ENCODE peak calls at places on chromosomes 2 and 18, in four cellular contexts. One of them, this sample, is unnamed.

GRCh38 chr2:205438241-205438640 is 244.1 kb upstream of the NRP2 start:
- DNase-seq in testis: no peak
- DNase-seq in fibroblast of the aortic adventitia: no peak
- DNase-seq in stomach: no peak
- DNase-seq in this sample: no peak

GRCh38 chr2:43312751-43313641 is 86.6 kb upstream of the ZFP36L2 start:
- DNase-seq in fibroblast of the aortic adventitia: peak
- DNase-seq in stomach: no peak
- DNase-seq in testis: no peak
- DNase-seq in this sample: peak

GRCh38 chr2:146597291-146597690 is 1247.5 kb upstream of the ACVR2A start:
- DNase-seq in fibroblast of the aortic adventitia: no peak
- DNase-seq in stomach: no peak
- DNase-seq in testis: no peak
- DNase-seq in this sample: no peak

GRCh38 chr2:146305164-146305563 is 1539.7 kb upstream of the ACVR2A start:
- DNase-seq in fibroblast of the aortic adventitia: no peak
- DNase-seq in testis: no peak
- DNase-seq in stomach: no peak
- DNase-seq in this sample: no peak

GRCh38 chr2:63856302-63856600 is 14.6 kb downstream of the UGP2 start:
- DNase-seq in fibroblast of the aortic adventitia: no peak
- DNase-seq in stomach: no peak
- DNase-seq in testis: no peak
- DNase-seq in this sample: no peak

GRCh38 chr2:166106431-166107015 is 21.3 kb downstream of the SCN1A start:
- DNase-seq in stomach: no peak
- DNase-seq in fibroblast of the aortic adventitia: peak
- DNase-seq in testis: no peak
- DNase-seq in this sample: no peak

GRCh38 chr18:48930926-48931325 is 19.8 kb downstream of the SMAD7 start:
- DNase-seq in fibroblast of the aortic adventitia: no peak
- DNase-seq in testis: no peak
- DNase-seq in stomach: no peak
- DNase-seq in this sample: no peak

GRCh38 chr2:10375570-10376266 is 72.4 kb downstream of the ODC1 start:
- DNase-seq in testis: no peak
- DNase-seq in stomach: no peak
- DNase-seq in fibroblast of the aortic adventitia: no peak
- DNase-seq in this sample: no peak

GRCh38 chr2:183037660-183038340 is 457 bp downstream of the NCKAP1 start:
- DNase-seq in testis: peak
- DNase-seq in stomach: no peak
- DNase-seq in fibroblast of the aortic adventitia: no peak
- DNase-seq in this sample: peak

GRCh38 chr2:128008089-128008672 is 19.7 kb downstream of the SAP130 start:
- DNase-seq in fibroblast of the aortic adventitia: no peak
- DNase-seq in testis: no peak
- DNase-seq in stomach: no peak
- DNase-seq in this sample: no peak

GRCh38 chr2:74502720-74503505 is 3.5 kb upstream of the LBX2 start:
- DNase-seq in testis: peak
- DNase-seq in fibroblast of the aortic adventitia: peak
- DNase-seq in stomach: peak
- DNase-seq in this sample: peak

GRCh38 chr2:222100704-222101103 is 198.1 kb downstream of the PAX3 start:
- DNase-seq in stomach: no peak
- DNase-seq in testis: no peak
- DNase-seq in fibroblast of the aortic adventitia: no peak
- DNase-seq in this sample: no peak

GRCh38 chr18:42348722-42349121 is 393.7 kb downstream of the PIK3C3 start:
- DNase-seq in testis: no peak
- DNase-seq in fibroblast of the aortic adventitia: no peak
- DNase-seq in stomach: no peak
- DNase-seq in this sample: no peak

GRCh38 chr2:177622516-177622915 is 229.9 kb downstream of the AGPS start:
- DNase-seq in fibroblast of the aortic adventitia: peak
- DNase-seq in stomach: no peak
- DNase-seq in testis: peak
- DNase-seq in this sample: peak

GRCh38 chr2:160368988-160369935 is 124.3 kb downstream of the RBMS1 start:
- DNase-seq in testis: no peak
- DNase-seq in fibroblast of the aortic adventitia: peak
- DNase-seq in stomach: no peak
- DNase-seq in this sample: peak

GRCh38 chr2:55490554-55490953 is 29.0 kb upstream of the CFAP36 start:
- DNase-seq in testis: peak
- DNase-seq in stomach: peak
- DNase-seq in fibroblast of the aortic adventitia: peak
- DNase-seq in this sample: peak

GRCh38 chr2:121771976-121772742 is 16.7 kb downstream of the TSN start:
- DNase-seq in testis: no peak
- DNase-seq in fibroblast of the aortic adventitia: no peak
- DNase-seq in stomach: no peak
- DNase-seq in this sample: no peak

GRCh38 chr2:164903944-164904343 is 51.4 kb downstream of the SLC38A11 start:
- DNase-seq in stomach: peak
- DNase-seq in fibroblast of the aortic adventitia: peak
- DNase-seq in testis: no peak
- DNase-seq in this sample: peak

GRCh38 chr2:27071990-27072830 is 756 bp upstream of the OST4 start:
- DNase-seq in stomach: peak
- DNase-seq in testis: peak
- DNase-seq in fibroblast of the aortic adventitia: peak
- DNase-seq in this sample: peak

GRCh38 chr2:27069436-27069835 is 2.0 kb downstream of the OST4 start:
- DNase-seq in fibroblast of the aortic adventitia: no peak
- DNase-seq in stomach: no peak
- DNase-seq in testis: no peak
- DNase-seq in this sample: no peak

GRCh38 chr2:27070653-27071276 is 689 bp downstream of the OST4 start:
- DNase-seq in stomach: no peak
- DNase-seq in fibroblast of the aortic adventitia: no peak
- DNase-seq in testis: no peak
- DNase-seq in this sample: no peak

GRCh38 chr2:27071277-27071989 is at the start of gene OST4:
- DNase-seq in stomach: peak
- DNase-seq in fibroblast of the aortic adventitia: peak
- DNase-seq in testis: peak
- DNase-seq in this sample: peak

DNA sequence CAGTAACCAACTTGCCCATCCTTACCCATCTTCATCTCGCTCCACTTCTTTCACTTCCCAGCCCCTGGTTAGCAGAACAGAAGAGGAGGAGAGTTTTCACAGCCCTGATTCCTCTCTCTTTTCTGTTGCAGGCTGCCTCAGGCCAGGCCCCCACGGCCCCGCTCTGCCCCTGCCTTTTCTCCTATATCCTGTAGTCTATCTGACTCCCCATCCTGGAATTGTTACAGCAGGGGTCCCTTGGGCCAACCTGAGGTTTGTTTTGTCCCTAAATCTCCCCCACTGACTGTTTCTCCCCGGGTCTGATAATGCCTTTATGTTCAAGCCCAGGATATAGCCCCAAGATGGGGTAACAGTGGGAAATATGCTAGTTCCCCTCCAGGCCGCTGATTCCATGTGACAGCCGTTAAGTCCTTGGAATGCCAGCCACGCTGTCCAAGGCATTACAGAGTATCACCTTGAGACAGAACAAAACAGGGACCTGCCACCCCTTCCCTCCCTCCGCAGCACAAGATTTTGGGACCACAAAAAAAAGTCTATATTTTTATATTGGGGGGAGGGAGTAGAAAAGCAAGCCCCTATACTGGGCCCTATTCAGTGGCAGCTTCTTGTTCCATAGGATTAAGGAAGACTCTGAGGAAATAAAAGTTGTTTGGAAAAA is 1.4 kb downstream of the OST4 start:
- DNase-seq in fibroblast of the aortic adventitia: no peak
- DNase-seq in stomach: no peak
- DNase-seq in testis: no peak
- DNase-seq in this sample: no peak
- H3K4me3 ChIP-seq in fibroblast of the aortic adventitia: peak
- H3K4me3 ChIP-seq in stomach: peak
- H3K4me3 ChIP-seq in testis: no peak
- H3K4me3 ChIP-seq in this sample: peak

GRCh38 chr2:239946570-239947311 is 78.4 kb downstream of the NDUFA10 start:
- DNase-seq in fibroblast of the aortic adventitia: no peak
- DNase-seq in testis: no peak
- DNase-seq in stomach: no peak
- DNase-seq in this sample: no peak

GRCh38 chr2:239943571-239943970 is 81.6 kb downstream of the NDUFA10 start:
- DNase-seq in testis: no peak
- DNase-seq in stomach: no peak
- DNase-seq in fibroblast of the aortic adventitia: no peak
- DNase-seq in this sample: no peak

GRCh38 chr2:239943991-239944441 is 81.1 kb downstream of the NDUFA10 start:
- DNase-seq in testis: no peak
- DNase-seq in stomach: no peak
- DNase-seq in fibroblast of the aortic adventitia: no peak
- DNase-seq in this sample: peak

GRCh38 chr2:239945751-239946569 is 79.2 kb downstream of the NDUFA10 start:
- DNase-seq in stomach: peak
- DNase-seq in testis: no peak
- DNase-seq in fibroblast of the aortic adventitia: no peak
- DNase-seq in this sample: no peak

DNA sequence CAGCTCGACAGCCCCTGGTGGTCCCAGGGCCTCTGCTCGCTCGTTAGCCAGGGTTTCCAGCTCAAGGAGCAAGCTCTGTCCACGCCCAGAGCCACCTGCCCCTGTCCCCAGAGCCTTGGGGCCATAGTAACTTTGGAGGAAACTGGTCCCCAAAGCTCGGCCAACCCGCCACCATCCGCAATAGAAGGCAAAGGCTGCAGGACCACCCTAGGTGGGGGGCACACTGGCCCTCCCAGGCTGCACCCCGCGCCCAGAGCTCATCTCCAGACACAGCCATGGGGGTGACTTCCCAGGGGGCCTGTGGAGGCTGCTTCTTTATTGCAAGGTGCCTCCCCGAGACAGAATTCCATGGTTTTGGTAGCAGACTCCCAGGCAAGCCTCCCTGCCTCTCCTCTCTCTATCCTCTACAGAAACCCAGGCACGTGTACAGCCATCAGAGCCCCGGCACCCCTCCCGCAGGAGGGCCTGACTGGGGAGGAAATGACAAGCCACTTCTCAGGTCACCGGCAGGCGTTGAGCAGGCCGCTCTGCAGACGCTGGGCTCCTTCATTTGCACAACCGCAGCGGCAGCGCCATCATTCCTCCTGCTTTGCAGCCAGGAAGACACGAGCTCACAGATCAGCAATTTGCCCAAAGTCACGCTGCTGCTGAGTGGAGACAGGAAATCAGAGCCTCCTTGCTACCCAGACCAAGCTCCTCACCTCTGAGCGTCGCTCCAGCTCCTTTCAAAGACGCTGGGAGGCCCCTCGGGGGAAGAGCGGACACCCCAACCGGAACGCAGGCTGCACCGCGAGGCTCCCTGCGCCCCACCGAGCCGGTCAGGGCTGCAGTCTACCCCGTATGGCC is 80.2 kb downstream of the NDUFA10 start:
- DNase-seq in testis: peak
- DNase-seq in fibroblast of the aortic adventitia: no peak
- DNase-seq in stomach: no peak
- DNase-seq in this sample: no peak
- H3K4me3 ChIP-seq in testis: no peak
- H3K4me3 ChIP-seq in fibroblast of the aortic adventitia: no peak
- H3K4me3 ChIP-seq in stomach: no peak
- H3K4me3 ChIP-seq in this sample: no peak

GRCh38 chr2:65397122-65397521 is 35.3 kb downstream of the SPRED2 start:
- DNase-seq in fibroblast of the aortic adventitia: peak
- DNase-seq in stomach: no peak
- DNase-seq in testis: no peak
- DNase-seq in this sample: peak

GRCh38 chr2:65396348-65397026 is 35.9 kb downstream of the SPRED2 start:
- DNase-seq in stomach: peak
- DNase-seq in testis: no peak
- DNase-seq in fibroblast of the aortic adventitia: peak
- DNase-seq in this sample: peak

GRCh38 chr2:65393743-65394422 is 38.5 kb downstream of the SPRED2 start:
- DNase-seq in testis: no peak
- DNase-seq in fibroblast of the aortic adventitia: no peak
- DNase-seq in stomach: no peak
- DNase-seq in this sample: no peak

GRCh38 chr2:65392609-65393008 is 39.8 kb downstream of the SPRED2 start:
- DNase-seq in fibroblast of the aortic adventitia: no peak
- DNase-seq in stomach: no peak
- DNase-seq in testis: no peak
- DNase-seq in this sample: no peak

DNA sequence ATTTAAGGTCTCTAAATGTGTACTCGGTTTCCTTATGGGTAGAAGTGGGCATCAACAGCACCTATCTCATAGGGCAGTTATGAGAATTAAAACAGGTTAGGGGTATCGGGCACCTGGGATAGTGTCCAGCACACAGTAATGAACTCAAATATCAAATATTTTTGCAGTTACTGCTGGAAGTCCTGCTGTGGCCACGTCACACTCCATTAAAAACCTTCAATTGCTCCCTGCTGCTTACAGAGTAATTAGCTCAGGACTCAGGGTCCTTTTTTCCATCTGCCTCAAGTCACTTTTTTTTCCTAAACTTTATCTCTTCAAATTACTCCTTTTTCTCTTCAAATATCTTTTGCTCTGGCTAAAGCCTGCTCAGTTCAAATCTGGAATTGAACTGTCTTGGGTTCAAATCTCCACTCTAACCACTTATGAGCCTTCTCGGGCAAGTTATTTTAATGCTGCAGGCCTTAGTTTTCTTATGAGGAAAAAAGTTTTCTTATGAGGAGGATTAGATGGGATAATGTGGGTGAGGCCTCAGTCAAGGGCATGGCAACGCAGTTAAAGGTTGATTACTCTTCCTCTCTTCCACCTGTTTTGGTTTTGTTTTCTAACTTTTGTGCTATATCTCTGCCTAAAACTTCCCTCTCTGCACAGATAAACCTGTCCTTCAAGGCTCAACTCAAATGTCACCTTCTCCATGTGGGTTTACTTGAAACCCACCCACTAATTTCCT is 36.6 kb downstream of the SPRED2 start:
- DNase-seq in stomach: no peak
- DNase-seq in testis: no peak
- DNase-seq in fibroblast of the aortic adventitia: no peak
- DNase-seq in this sample: no peak
- H3K4me3 ChIP-seq in stomach: no peak
- H3K4me3 ChIP-seq in testis: no peak
- H3K4me3 ChIP-seq in fibroblast of the aortic adventitia: no peak
- H3K4me3 ChIP-seq in this sample: no peak

GRCh38 chr18:76530391-76530790 is 35.3 kb upstream of the ZNF516 start:
- DNase-seq in fibroblast of the aortic adventitia: no peak
- DNase-seq in stomach: no peak
- DNase-seq in testis: no peak
- DNase-seq in this sample: no peak

GRCh38 chr18:76524900-76525698 is 30.1 kb upstream of the ZNF516 start:
- DNase-seq in testis: peak
- DNase-seq in fibroblast of the aortic adventitia: peak
- DNase-seq in stomach: no peak
- DNase-seq in this sample: no peak

GRCh38 chr18:76530846-76531245 is 35.8 kb upstream of the ZNF516 start:
- DNase-seq in fibroblast of the aortic adventitia: no peak
- DNase-seq in stomach: no peak
- DNase-seq in testis: no peak
- DNase-seq in this sample: no peak

GRCh38 chr18:76529433-76529811 is 34.4 kb upstream of the ZNF516 start:
- DNase-seq in fibroblast of the aortic adventitia: no peak
- DNase-seq in testis: peak
- DNase-seq in stomach: no peak
- DNase-seq in this sample: no peak

GRCh38 chr18:76528477-76529432 is 33.7 kb upstream of the ZNF516 start:
- DNase-seq in stomach: peak
- DNase-seq in testis: peak
- DNase-seq in fibroblast of the aortic adventitia: peak
- DNase-seq in this sample: no peak
- H3K4me3 ChIP-seq in stomach: peak
- H3K4me3 ChIP-seq in testis: peak
- H3K4me3 ChIP-seq in fibroblast of the aortic adventitia: peak
- H3K4me3 ChIP-seq in this sample: no peak

This sample was measured in MG63.